ENCODE peak calls at places on chromosomes 6 and 20, in six cellular contexts. M, G, A, H, L and C are unnamed samples. For H3K4me1 and H3K36me3, the result is how much of the 10 kb centered on the place peaks cover.

GRCh38 chr6:169489642-169490408 is 212.0 kb downstream of the WDR27 start:
- DNase-seq in L (no peak), M (no peak), H (no peak), G (no peak), A (no peak), C (no peak)

GRCh38 chr20:44526129-44526528 is 4.3 kb upstream of the SERINC3 start:
- DNase-seq in G (no peak), M (no peak), H (no peak), A (no peak), L (no peak), C (no peak)

GRCh38 chr20:42083280-42083679 is 465.1 kb upstream of the CHD6 start:
- DNase-seq in M (no peak), A (no peak), L (no peak), H (no peak), G (no peak), C (no peak)

GRCh38 chr20:39879296-39879695 is 809.7 kb downstream of the MAFB start:
- DNase-seq in A (no peak), M (no peak), H (no peak), G (no peak), L (no peak), C (no peak)

GRCh38 chr6:39280247-39280731 is 33.9 kb downstream of the KCNK17 start:
- DNase-seq in G (peak), H (no peak), M (no peak), A (no peak), L (peak), C (no peak)

GRCh38 chr20:50865591-50865990 is 65.6 kb downstream of the ADNP start:
- DNase-seq in A (no peak), G (no peak), L (no peak), H (no peak), M (no peak), C (no peak)

GRCh38 chr20:35232575-35232974 is 6.1 kb downstream of the MMP24 start:
- DNase-seq in H (no peak), A (no peak), L (no peak), G (no peak), M (no peak), C (no peak)

GRCh38 chr6:132820629-132821381 is 6.4 kb downstream of the RPS12 start:
- DNase-seq in M (no peak), A (no peak), H (no peak), L (no peak), G (no peak), C (no peak)

GRCh38 chr6:2891768-2892170 is 11.3 kb downstream of the SERPINB9 start:
- DNase-seq in G (no peak), L (no peak), H (no peak), M (no peak), A (no peak), C (no peak)

GRCh38 chr20:63167026-63167917 is 48.7 kb downstream of the YTHDF1 start:
- DNase-seq in M (no peak), L (no peak), A (no peak), G (no peak), H (no peak), C (no peak)

GRCh38 chr6:21596379-21597242 is 3.1 kb downstream of the SOX4 start:
- DNase-seq in M (peak), L (peak), A (peak), H (peak), G (peak), C (peak)

GRCh38 chr20:54200487-54201267 is 7.2 kb upstream of the PFDN4 start:
- DNase-seq in L (no peak), H (no peak), G (no peak), A (no peak), M (no peak), C (no peak)

GRCh38 chr20:63833776-63834544 is 2.9 kb upstream of the ZBTB46 start:
- DNase-seq in L (no peak), G (no peak), H (peak), M (no peak), A (no peak), C (no peak)

GRCh38 chr20:5143856-5144255 is 17.0 kb downstream of the CDS2 start:
- DNase-seq in A (no peak), M (no peak), G (no peak), H (no peak), L (no peak), C (no peak)

GRCh38 chr6:4157506-4157905 is 22.1 kb upstream of the ECI2 start:
- DNase-seq in H (no peak), G (no peak), A (no peak), M (no peak), L (no peak), C (no peak)

GRCh38 chr20:53827996-53828672 is 234.5 kb upstream of the ZNF217 start:
- DNase-seq in M (no peak), H (no peak), A (no peak), L (peak), G (no peak), C (no peak)

GRCh38 chr6:142635130-142635529 is 309.8 kb downstream of the HIVEP2 start:
- DNase-seq in M (no peak), H (no peak), L (no peak), G (no peak), A (no peak), C (no peak)

GRCh38 chr6:56582246-56582645 is 60.4 kb downstream of the DST start:
- DNase-seq in M (no peak), L (no peak), H (no peak), G (no peak), A (no peak), C (no peak)

GRCh38 chr20:20441259-20441658 is 73.4 kb downstream of the INSM1 start:
- DNase-seq in M (no peak), G (no peak), A (no peak), L (no peak), H (no peak), C (no peak)

DNA sequence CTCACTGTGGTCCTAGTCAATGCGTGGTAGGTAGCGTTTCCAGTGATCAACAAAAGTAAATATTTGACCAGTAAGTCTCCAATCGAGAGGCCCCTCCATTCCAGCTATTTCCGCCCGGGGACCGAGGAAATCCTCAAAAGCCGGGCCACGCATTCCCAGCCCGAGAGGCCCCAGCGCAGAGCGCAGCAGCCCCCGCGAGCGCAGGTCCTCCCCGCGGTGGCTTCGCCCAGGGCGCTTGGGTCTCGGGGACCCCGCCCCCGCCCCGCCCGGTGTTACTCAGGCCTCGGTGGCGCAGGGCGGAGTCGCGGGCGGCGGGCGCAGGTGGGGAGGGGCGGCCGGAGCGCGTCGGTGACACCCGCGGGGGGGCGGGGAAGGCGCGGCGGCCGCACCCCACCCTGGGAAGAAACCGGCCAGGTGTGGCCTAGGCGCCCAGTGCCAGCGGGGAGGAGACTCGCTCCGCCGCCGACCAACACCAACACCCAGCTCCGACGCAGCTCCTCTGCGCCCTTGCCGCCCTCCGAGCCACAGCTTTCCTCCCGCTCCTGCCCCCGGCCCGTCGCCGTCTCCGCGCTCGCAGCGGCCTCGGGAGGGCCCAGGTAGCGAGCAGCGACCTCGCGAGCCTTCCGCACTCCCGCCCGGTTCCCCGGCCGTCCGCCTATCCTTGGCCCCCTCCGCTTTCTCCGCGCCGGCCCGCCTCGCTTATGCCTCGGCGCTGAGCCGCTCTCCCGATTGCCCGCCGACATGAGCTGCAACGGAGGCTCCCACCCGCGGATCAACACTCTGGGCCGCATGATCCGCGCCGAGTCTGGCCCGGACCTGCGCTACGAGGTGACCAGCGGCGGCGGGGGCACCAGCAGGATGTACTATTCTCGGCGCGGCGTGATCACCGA is at the start of gene DSP:
- DNase-seq in H (peak), L (peak), A (no peak), G (peak), M (peak), C (no peak)
- H3K27ac ChIP-seq in H (no peak), L (peak), A (peak), G (no peak), M (peak), C (no peak)

GRCh38 chr20:31577194-31577593 is 27.9 kb upstream of the ID1 start:
- DNase-seq in H (no peak), G (no peak), A (no peak), L (no peak), M (no peak), C (no peak)
- H3K4me1 ChIP-seq in H (under half), G (under half), A (under half), L (under half), M (under half), C (under half)

GRCh38 chr20:17635846-17636245 is 46.2 kb downstream of the RRBP1 start:
- DNase-seq in H (peak), A (peak), G (no peak), L (no peak), M (no peak), C (no peak)

GRCh38 chr20:17634666-17635319 is 47.2 kb downstream of the RRBP1 start:
- DNase-seq in H (peak), M (peak), L (no peak), A (peak), G (no peak), C (no peak)

GRCh38 chr20:17633221-17633849 is 48.7 kb downstream of the RRBP1 start:
- DNase-seq in G (no peak), A (no peak), M (no peak), H (no peak), L (no peak), C (no peak)

GRCh38 chr20:17635320-17635673 is 46.7 kb downstream of the RRBP1 start:
- DNase-seq in M (no peak), A (no peak), L (no peak), G (no peak), H (no peak), C (no peak)

DNA sequence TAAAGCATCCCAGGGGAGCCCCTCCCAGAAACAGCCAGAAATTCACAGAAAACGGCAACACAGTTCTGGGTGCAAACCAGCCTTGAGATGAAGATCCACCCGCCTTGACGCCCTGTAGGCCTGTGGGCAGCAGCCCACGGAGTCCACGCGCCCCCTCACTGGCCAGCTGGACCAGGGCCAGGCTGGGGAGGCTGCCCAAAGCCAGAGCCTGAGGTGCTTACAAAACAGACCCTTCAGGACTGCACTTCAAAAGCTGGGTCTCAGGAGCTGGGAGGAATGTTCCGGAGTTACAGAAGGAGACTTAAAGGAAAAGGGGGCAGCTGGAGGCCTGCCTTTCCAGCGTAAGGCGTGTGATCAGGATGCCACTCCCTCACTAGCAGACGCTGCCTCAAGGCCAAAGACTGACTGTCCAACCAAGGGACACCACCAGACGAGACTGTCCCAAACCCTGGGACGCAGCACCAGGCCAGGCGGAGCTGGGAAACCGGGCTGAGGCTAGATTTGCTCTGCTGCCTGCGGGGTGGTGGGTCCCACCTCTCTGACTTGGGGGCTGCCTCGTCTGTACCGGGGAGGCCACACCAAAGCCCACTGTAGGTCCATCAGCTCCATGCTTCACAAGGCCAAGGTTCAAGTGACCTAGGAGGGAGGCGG is 48.1 kb downstream of the RRBP1 start:
- DNase-seq in G (no peak), L (no peak), A (no peak), M (no peak), H (no peak), C (peak)
- H3K36me3 ChIP-seq in G (half or more), L (under half), A (under half), M (half or more), H (under half), C (under half)

GRCh38 chr20:25259788-25260254 is 11.9 kb downstream of the PYGB start:
- DNase-seq in H (no peak), M (no peak), A (no peak), L (no peak), G (no peak), C (no peak)
- H3K27ac ChIP-seq in H (no peak), M (no peak), A (no peak), L (no peak), G (no peak), C (no peak)

DNA sequence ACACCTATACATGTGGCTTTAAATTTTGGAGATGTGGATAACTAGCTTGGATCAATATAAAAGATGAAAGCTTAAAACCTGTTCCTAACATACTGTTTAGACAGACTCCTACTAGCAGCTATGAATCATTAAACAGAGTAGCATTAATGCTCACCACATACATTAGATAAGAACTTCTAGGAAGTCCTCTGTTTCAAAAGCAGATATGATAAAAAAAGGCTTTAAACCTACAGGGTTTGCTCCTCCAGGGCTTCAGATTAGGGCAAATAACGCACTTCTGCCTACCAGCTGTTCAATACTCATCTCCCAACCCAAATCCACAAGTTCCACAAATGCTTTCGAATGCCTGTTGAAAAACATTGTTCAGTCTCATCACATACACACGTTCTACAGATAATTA is 1.5 kb downstream of the REPS1 start:
- DNase-seq in A (no peak), H (no peak), M (no peak), G (no peak), L (no peak), C (no peak)
- H3K4me1 ChIP-seq in A (under half), H (under half), M (half or more), G (under half), L (under half), C (under half)

GRCh38 chr6:137102851-137103492 is 58.2 kb upstream of the IL20RA start:
- DNase-seq in H (no peak), G (no peak), M (no peak), A (no peak), L (no peak), C (no peak)

GRCh38 chr6:137105375-137105774 is 60.6 kb upstream of the IL20RA start:
- DNase-seq in M (no peak), A (no peak), H (no peak), L (no peak), G (no peak), C (no peak)

GRCh38 chr6:137107767-137108105 is 63.0 kb upstream of the IL20RA start:
- DNase-seq in H (no peak), A (no peak), G (no peak), L (no peak), M (no peak), C (no peak)

GRCh38 chr6:137104926-137105325 is 60.2 kb upstream of the IL20RA start:
- DNase-seq in H (no peak), M (no peak), L (no peak), G (no peak), A (no peak), C (no peak)

DNA sequence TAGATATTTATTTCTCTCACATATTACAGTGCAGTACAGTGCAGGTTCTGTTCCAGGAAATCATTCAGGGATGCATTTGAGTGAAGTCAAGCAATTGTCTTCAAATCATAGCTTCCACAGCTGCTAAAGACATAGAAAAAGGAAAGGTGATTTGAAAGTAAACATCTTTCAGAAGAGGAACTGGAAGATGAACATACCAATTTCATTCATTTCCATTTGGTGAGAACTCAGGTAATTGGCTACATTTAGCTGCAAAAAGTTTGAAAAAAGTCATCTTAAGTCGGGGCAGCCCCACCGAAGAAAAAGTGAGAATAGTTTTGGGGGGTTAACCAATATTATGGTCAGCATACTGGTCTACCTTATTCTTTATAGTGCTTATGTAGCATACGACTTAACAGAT is 61.4 kb upstream of the IL20RA start:
- DNase-seq in M (no peak), L (no peak), G (no peak), H (no peak), A (no peak), C (no peak)
- H3K36me3 ChIP-seq in M (under half), L (under half), G (under half), H (under half), A (under half), C (under half)

GRCh38 chr6:5753187-5753586 is 253.5 kb downstream of the NRN1 start:
- DNase-seq in L (no peak), G (no peak), A (no peak), M (no peak), H (no peak), C (no peak)

GRCh38 chr6:5754904-5755303 is 251.8 kb downstream of the NRN1 start:
- DNase-seq in H (no peak), M (no peak), L (no peak), G (no peak), A (no peak), C (no peak)

GRCh38 chr6:5751525-5752252 is 255.0 kb downstream of the NRN1 start:
- DNase-seq in M (no peak), H (no peak), L (no peak), G (no peak), A (no peak), C (no peak)

GRCh38 chr6:5749666-5750215 is 257.0 kb downstream of the NRN1 start:
- DNase-seq in M (peak), A (no peak), H (no peak), L (no peak), G (no peak), C (no peak)

DNA sequence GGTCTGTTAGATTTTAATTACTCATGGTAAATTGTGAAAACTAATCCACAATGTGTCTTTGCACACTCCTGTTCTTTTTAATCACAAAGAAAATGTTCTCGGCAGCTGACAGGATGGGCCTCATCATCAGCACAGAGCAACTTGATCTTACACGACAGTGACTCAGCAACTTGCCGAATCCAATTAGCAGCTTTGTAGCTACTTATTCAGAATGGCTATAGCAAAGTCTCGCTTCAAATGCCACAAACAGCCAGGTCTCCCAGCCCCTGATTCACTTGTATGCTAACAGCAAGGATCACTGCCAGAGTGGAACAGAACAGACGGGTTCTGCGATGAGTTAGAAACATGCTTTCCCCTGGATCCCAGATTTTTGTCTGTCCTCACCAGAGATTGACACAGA is 254.4 kb downstream of the NRN1 start:
- DNase-seq in G (no peak), A (no peak), L (no peak), H (no peak), M (no peak), C (no peak)
- H3K27ac ChIP-seq in G (peak), A (no peak), L (no peak), H (no peak), M (no peak), C (no peak)

DNA sequence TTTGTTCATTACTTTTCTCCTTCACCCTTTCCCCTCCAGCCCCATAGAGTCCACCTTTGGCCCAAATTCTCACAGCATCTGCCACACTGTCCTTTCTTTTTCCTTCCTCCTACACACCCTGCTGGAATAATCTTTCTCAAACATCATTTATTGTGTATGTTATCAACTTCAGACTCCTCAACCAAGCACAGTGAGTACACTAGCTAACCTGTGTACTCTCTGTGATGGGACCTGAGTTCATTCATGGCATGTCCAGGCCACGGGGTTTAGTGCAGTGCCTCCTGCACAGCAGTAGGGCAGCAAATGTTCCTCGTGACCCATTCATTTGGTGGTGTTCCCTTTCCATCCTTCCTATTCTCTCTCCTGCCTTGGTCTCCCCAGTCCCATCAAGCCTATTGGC is 7.1 kb upstream of the ARMC12 start:
- DNase-seq in M (no peak), A (no peak), L (no peak), G (no peak), H (no peak), C (no peak)
- H3K4me1 ChIP-seq in M (half or more), A (under half), L (half or more), G (half or more), H (under half), C (under half)

DNA sequence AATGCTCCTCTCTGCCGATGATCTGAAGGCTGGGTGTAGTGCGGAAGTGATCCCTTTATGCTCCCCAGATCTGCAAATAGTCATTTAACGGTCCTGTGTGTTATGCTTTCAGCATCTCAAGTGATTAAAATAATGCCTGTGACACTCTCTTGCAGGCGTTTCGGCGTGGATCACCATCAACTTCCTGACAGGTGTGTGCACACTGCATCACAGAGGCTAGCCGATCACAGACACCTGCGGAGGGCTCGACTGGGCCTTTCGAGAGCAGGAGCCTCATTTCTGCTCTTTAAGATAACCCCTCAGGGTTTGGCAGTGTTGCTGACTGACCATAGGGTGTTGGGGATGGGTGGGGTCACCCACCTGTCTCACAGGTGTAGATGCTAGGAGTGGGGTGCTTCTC is 20.0 kb downstream of the ENTPD6 start:
- DNase-seq in M (no peak), L (no peak), A (no peak), G (no peak), H (no peak), C (peak)
- H3K36me3 ChIP-seq in M (half or more), L (under half), A (under half), G (half or more), H (under half), C (under half)